ENCODE peak calls at places on chromosomes 13 and 19, in nine cellular contexts. One of them, this sample, is unnamed.

GRCh38 chr13:32010137-32010536 is 21.4 kb upstream of the FRY start:
- DNase-seq in breast epithelium: no peak
- DNase-seq in iPS DF 6.9: no peak
- DNase-seq in foreskin keratinocyte: no peak
- DNase-seq in A549: no peak
- DNase-seq in CD8-positive, alpha-beta T cell: no peak
- DNase-seq in neural progenitor cell: no peak
- DNase-seq in GM23248: peak; percentile 37
- DNase-seq in esophagus muscularis mucosa: no peak
- DNase-seq in this sample: no peak

GRCh38 chr13:112814905-112815585 is 125.2 kb downstream of the ATP11A start:
- DNase-seq in GM23248: peak; percentile 85
- DNase-seq in breast epithelium: no peak
- DNase-seq in CD8-positive, alpha-beta T cell: no peak
- DNase-seq in iPS DF 6.9: no peak
- DNase-seq in foreskin keratinocyte: no peak
- DNase-seq in neural progenitor cell: no peak
- DNase-seq in A549: no peak
- DNase-seq in esophagus muscularis mucosa: no peak
- DNase-seq in this sample: peak; percentile 13

GRCh38 chr19:16589917-16590316 is 17.7 kb upstream of the SLC35E1 start:
- DNase-seq in A549: no peak
- DNase-seq in CD8-positive, alpha-beta T cell: no peak
- DNase-seq in breast epithelium: no peak
- DNase-seq in neural progenitor cell: no peak
- DNase-seq in esophagus muscularis mucosa: no peak
- DNase-seq in iPS DF 6.9: no peak
- DNase-seq in foreskin keratinocyte: no peak
- DNase-seq in GM23248: no peak
- DNase-seq in this sample: no peak

GRCh38 chr13:113029487-113030258 is 60.7 kb downstream of the MCF2L start:
- DNase-seq in neural progenitor cell: peak; percentile 70
- DNase-seq in breast epithelium: no peak
- DNase-seq in iPS DF 6.9: no peak
- DNase-seq in foreskin keratinocyte: no peak
- DNase-seq in esophagus muscularis mucosa: no peak
- DNase-seq in CD8-positive, alpha-beta T cell: peak; percentile 40
- DNase-seq in GM23248: peak; percentile 19
- DNase-seq in A549: peak; percentile 8
- DNase-seq in this sample: peak; percentile 18

GRCh38 chr13:52383362-52383761 is 22.6 kb downstream of the THSD1 start:
- DNase-seq in CD8-positive, alpha-beta T cell: no peak
- DNase-seq in A549: no peak
- DNase-seq in GM23248: no peak
- DNase-seq in breast epithelium: no peak
- DNase-seq in iPS DF 6.9: no peak
- DNase-seq in neural progenitor cell: no peak
- DNase-seq in foreskin keratinocyte: no peak
- DNase-seq in esophagus muscularis mucosa: no peak
- DNase-seq in this sample: no peak

GRCh38 chr13:113551081-113552000 is 33.2 kb upstream of the TFDP1 start:
- DNase-seq in A549: no peak
- DNase-seq in esophagus muscularis mucosa: peak; percentile 31
- DNase-seq in iPS DF 6.9: no peak
- DNase-seq in CD8-positive, alpha-beta T cell: no peak
- DNase-seq in neural progenitor cell: no peak
- DNase-seq in foreskin keratinocyte: no peak
- DNase-seq in breast epithelium: peak; percentile 30
- DNase-seq in GM23248: no peak
- DNase-seq in this sample: no peak

GRCh38 chr13:73060251-73061160 is 1.7 kb downstream of the KLF5 start:
- DNase-seq in GM23248: peak; percentile 90
- DNase-seq in foreskin keratinocyte: peak; percentile 73
- DNase-seq in breast epithelium: no peak
- DNase-seq in iPS DF 6.9: no peak
- DNase-seq in neural progenitor cell: peak; percentile 37
- DNase-seq in CD8-positive, alpha-beta T cell: no peak
- DNase-seq in A549: no peak
- DNase-seq in esophagus muscularis mucosa: no peak
- DNase-seq in this sample: no peak

GRCh38 chr19:29268103-29268502 is 55.2 kb upstream of the UQCRFS1 start:
- DNase-seq in iPS DF 6.9: no peak
- DNase-seq in breast epithelium: no peak
- DNase-seq in foreskin keratinocyte: no peak
- DNase-seq in A549: no peak
- DNase-seq in neural progenitor cell: no peak
- DNase-seq in GM23248: no peak
- DNase-seq in CD8-positive, alpha-beta T cell: no peak
- DNase-seq in esophagus muscularis mucosa: no peak
- DNase-seq in this sample: no peak

GRCh38 chr13:43946281-43946680 is 66.6 kb downstream of the LACC1 start:
- DNase-seq in A549: no peak
- DNase-seq in foreskin keratinocyte: no peak
- DNase-seq in esophagus muscularis mucosa: no peak
- DNase-seq in GM23248: no peak
- DNase-seq in neural progenitor cell: no peak
- DNase-seq in iPS DF 6.9: no peak
- DNase-seq in CD8-positive, alpha-beta T cell: no peak
- DNase-seq in breast epithelium: no peak
- DNase-seq in this sample: no peak

GRCh38 chr19:11028146-11028545 is 61.1 kb upstream of the LDLR start:
- DNase-seq in breast epithelium: no peak
- DNase-seq in neural progenitor cell: no peak
- DNase-seq in iPS DF 6.9: no peak
- DNase-seq in foreskin keratinocyte: no peak
- DNase-seq in A549: no peak
- DNase-seq in CD8-positive, alpha-beta T cell: no peak
- DNase-seq in esophagus muscularis mucosa: no peak
- DNase-seq in GM23248: no peak
- DNase-seq in this sample: no peak

GRCh38 chr13:111279253-111279652 is 41.2 kb upstream of the TEX29 start:
- DNase-seq in CD8-positive, alpha-beta T cell: no peak
- DNase-seq in A549: no peak
- DNase-seq in esophagus muscularis mucosa: peak; percentile 64
- DNase-seq in breast epithelium: no peak
- DNase-seq in foreskin keratinocyte: no peak
- DNase-seq in neural progenitor cell: no peak
- DNase-seq in iPS DF 6.9: no peak
- DNase-seq in GM23248: no peak
- DNase-seq in this sample: no peak

GRCh38 chr19:52216401-52216800 is 26.5 kb downstream of the PPP2R1A start:
- DNase-seq in CD8-positive, alpha-beta T cell: no peak
- DNase-seq in breast epithelium: no peak
- DNase-seq in A549: no peak
- DNase-seq in GM23248: no peak
- DNase-seq in foreskin keratinocyte: no peak
- DNase-seq in iPS DF 6.9: no peak
- DNase-seq in esophagus muscularis mucosa: no peak
- DNase-seq in neural progenitor cell: no peak
- DNase-seq in this sample: no peak

GRCh38 chr13:62432906-62433305 is 1017.3 kb upstream of the PCDH20 start:
- DNase-seq in CD8-positive, alpha-beta T cell: no peak
- DNase-seq in esophagus muscularis mucosa: no peak
- DNase-seq in GM23248: no peak
- DNase-seq in breast epithelium: no peak
- DNase-seq in iPS DF 6.9: no peak
- DNase-seq in foreskin keratinocyte: no peak
- DNase-seq in A549: no peak
- DNase-seq in neural progenitor cell: no peak
- DNase-seq in this sample: no peak

GRCh38 chr19:9823816-9824215 is 3.9 kb upstream of the UBL5 start:
- DNase-seq in CD8-positive, alpha-beta T cell: no peak
- DNase-seq in breast epithelium: no peak
- DNase-seq in A549: no peak
- DNase-seq in esophagus muscularis mucosa: no peak
- DNase-seq in neural progenitor cell: no peak
- DNase-seq in foreskin keratinocyte: no peak
- DNase-seq in GM23248: no peak
- DNase-seq in iPS DF 6.9: no peak
- DNase-seq in this sample: no peak
- H3K4me1 ChIP-seq in CD8-positive, alpha-beta T cell: peaks cover 22% of the 10 kb centered on the region
- H3K4me1 ChIP-seq in breast epithelium: no peaks in the 10 kb centered on the region
- H3K4me1 ChIP-seq in A549: peaks cover 10% of the 10 kb centered on the region
- H3K4me1 ChIP-seq in esophagus muscularis mucosa: peaks cover 31% of the 10 kb centered on the region
- H3K4me1 ChIP-seq in neural progenitor cell: peaks cover 8% of the 10 kb centered on the region
- H3K4me1 ChIP-seq in foreskin keratinocyte: no peaks in the 10 kb centered on the region
- H3K4me1 ChIP-seq in GM23248: peaks cover 2% of the 10 kb centered on the region
- H3K4me1 ChIP-seq in iPS DF 6.9: peaks cover 2% of the 10 kb centered on the region
- H3K4me1 ChIP-seq in this sample: no peaks in the 10 kb centered on the region

GRCh38 chr19:18349524-18350128 is 9.2 kb downstream of the PGPEP1 start:
- DNase-seq in iPS DF 6.9: no peak
- DNase-seq in esophagus muscularis mucosa: no peak
- DNase-seq in CD8-positive, alpha-beta T cell: no peak
- DNase-seq in foreskin keratinocyte: no peak
- DNase-seq in GM23248: peak; percentile 82
- DNase-seq in A549: peak; percentile 61
- DNase-seq in neural progenitor cell: peak; percentile 49
- DNase-seq in breast epithelium: peak; percentile 61
- DNase-seq in this sample: peak; percentile 76

GRCh38 chr19:18357041-18357440 is 16.6 kb downstream of the PGPEP1 start:
- DNase-seq in A549: no peak
- DNase-seq in esophagus muscularis mucosa: no peak
- DNase-seq in iPS DF 6.9: no peak
- DNase-seq in GM23248: no peak
- DNase-seq in neural progenitor cell: no peak
- DNase-seq in foreskin keratinocyte: no peak
- DNase-seq in breast epithelium: no peak
- DNase-seq in CD8-positive, alpha-beta T cell: no peak
- DNase-seq in this sample: no peak

GRCh38 chr19:18350490-18350889 is 10.1 kb downstream of the PGPEP1 start:
- DNase-seq in esophagus muscularis mucosa: no peak
- DNase-seq in iPS DF 6.9: no peak
- DNase-seq in CD8-positive, alpha-beta T cell: no peak
- DNase-seq in neural progenitor cell: no peak
- DNase-seq in foreskin keratinocyte: no peak
- DNase-seq in breast epithelium: no peak
- DNase-seq in A549: no peak
- DNase-seq in GM23248: no peak
- DNase-seq in this sample: no peak

GRCh38 chr19:18351544-18351943 is 11.1 kb downstream of the PGPEP1 start:
- DNase-seq in esophagus muscularis mucosa: no peak
- DNase-seq in CD8-positive, alpha-beta T cell: no peak
- DNase-seq in neural progenitor cell: no peak
- DNase-seq in iPS DF 6.9: no peak
- DNase-seq in A549: no peak
- DNase-seq in foreskin keratinocyte: no peak
- DNase-seq in GM23248: no peak
- DNase-seq in breast epithelium: no peak
- DNase-seq in this sample: no peak

DNA sequence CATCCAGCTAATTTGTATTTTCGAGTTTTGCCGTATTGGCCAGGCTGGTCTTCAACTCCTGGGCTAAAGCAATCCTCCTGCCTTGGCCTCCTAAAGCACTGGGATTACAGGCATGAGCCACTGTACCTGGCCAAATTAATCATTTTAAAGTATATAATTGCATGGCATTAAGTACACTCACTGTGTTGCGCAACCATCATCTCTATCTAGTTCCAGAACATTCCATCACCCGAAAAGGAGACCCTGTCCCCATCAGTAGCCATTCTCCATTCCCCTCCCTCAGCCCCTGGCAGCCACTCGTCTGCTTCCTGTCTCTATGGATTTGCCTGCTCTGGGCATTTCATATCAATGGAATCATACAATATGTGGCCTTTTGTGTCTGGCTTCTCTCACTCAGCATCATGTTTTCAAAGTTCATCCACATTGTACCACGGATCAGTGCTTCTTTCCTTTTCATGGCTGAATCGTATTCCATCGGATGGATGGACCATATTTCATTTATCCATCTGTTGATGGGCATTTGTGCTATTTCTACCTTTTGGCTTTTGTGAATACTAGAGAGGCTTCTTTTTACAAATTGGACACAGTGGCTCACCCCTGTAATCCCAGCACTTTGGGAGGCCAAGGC is 13.1 kb downstream of the PGPEP1 start:
- DNase-seq in esophagus muscularis mucosa: no peak
- DNase-seq in foreskin keratinocyte: no peak
- DNase-seq in breast epithelium: no peak
- DNase-seq in GM23248: no peak
- DNase-seq in A549: no peak
- DNase-seq in iPS DF 6.9: no peak
- DNase-seq in CD8-positive, alpha-beta T cell: no peak
- DNase-seq in neural progenitor cell: no peak
- DNase-seq in this sample: no peak
- H3K4me1 ChIP-seq in esophagus muscularis mucosa: no peaks in the 10 kb centered on the region
- H3K4me1 ChIP-seq in foreskin keratinocyte: no peaks in the 10 kb centered on the region
- H3K4me1 ChIP-seq in breast epithelium: no peaks in the 10 kb centered on the region
- H3K4me1 ChIP-seq in GM23248: peaks cover 3% of the 10 kb centered on the region
- H3K4me1 ChIP-seq in A549: peaks cover 7% of the 10 kb centered on the region
- H3K4me1 ChIP-seq in iPS DF 6.9: no peaks in the 10 kb centered on the region
- H3K4me1 ChIP-seq in CD8-positive, alpha-beta T cell: no peaks in the 10 kb centered on the region
- H3K4me1 ChIP-seq in neural progenitor cell: no peaks in the 10 kb centered on the region
- H3K4me1 ChIP-seq in this sample: no peaks in the 10 kb centered on the region

GRCh38 chr19:55383789-55384575 is at the start of gene TMEM238:
- DNase-seq in foreskin keratinocyte: no peak
- DNase-seq in A549: peak; percentile 82
- DNase-seq in breast epithelium: no peak
- DNase-seq in iPS DF 6.9: no peak
- DNase-seq in CD8-positive, alpha-beta T cell: no peak
- DNase-seq in neural progenitor cell: peak; percentile 88
- DNase-seq in GM23248: peak; percentile 86
- DNase-seq in esophagus muscularis mucosa: no peak
- DNase-seq in this sample: peak; percentile 75
- H3K4me1 ChIP-seq in foreskin keratinocyte: no peaks in the 10 kb centered on the region
- H3K4me1 ChIP-seq in A549: peaks cover 40% of the 10 kb centered on the region
- H3K4me1 ChIP-seq in breast epithelium: peaks cover 18% of the 10 kb centered on the region
- H3K4me1 ChIP-seq in iPS DF 6.9: peaks cover 3% of the 10 kb centered on the region
- H3K4me1 ChIP-seq in CD8-positive, alpha-beta T cell: peaks cover 44% of the 10 kb centered on the region
- H3K4me1 ChIP-seq in neural progenitor cell: peaks cover 35% of the 10 kb centered on the region
- H3K4me1 ChIP-seq in GM23248: peaks cover 32% of the 10 kb centered on the region
- H3K4me1 ChIP-seq in esophagus muscularis mucosa: peaks cover 45% of the 10 kb centered on the region
- H3K4me1 ChIP-seq in this sample: peaks cover 20% of the 10 kb centered on the region

DNA sequence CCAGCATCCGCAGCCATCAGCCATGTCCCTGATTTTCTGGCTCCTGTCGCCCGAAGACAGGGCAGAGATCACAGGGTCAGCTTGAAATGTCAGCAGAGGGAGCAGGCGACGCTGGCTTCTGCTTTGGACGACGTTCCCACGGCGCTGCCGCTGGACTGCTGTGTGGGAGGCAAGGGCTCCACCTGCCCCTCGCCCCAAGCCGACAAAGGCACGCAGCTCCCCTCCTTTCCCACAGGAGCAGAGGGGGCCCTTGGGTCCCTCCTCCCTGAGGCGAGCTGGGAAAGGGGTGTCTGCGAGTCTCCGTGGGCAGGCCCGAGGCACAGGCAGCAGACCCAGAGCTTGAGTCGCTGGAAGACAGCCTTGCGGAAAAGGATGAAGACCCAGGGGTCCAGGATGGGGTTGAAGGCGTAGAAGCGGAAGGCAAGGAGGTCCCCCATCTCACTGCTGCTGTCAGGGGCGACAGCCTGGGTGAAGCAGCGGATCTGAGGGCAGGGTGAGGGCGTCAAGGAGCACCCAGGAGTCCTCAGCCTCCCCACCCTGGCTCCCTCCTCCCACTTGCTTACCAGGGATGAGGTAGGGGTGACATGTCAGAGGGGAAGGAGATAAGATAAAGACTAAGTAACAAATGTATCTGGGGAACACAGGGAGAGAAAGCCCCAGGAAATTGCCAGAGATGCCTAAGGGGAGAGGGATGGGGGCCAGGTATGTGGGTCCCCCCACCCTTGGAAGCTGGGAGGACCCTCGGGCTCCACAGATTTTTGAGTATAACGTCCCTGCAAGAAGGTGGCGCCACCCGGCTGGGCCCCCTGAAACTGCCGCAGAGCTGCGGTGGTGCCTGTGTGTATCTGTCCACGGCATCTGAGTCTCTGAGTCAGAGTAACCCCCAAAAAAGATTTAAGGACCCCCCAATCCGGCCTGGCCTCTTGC is 3.4 kb downstream of the PTGIR start:
- DNase-seq in GM23248: no peak
- DNase-seq in iPS DF 6.9: no peak
- DNase-seq in foreskin keratinocyte: no peak
- DNase-seq in esophagus muscularis mucosa: no peak
- DNase-seq in A549: no peak
- DNase-seq in breast epithelium: no peak
- DNase-seq in CD8-positive, alpha-beta T cell: no peak
- DNase-seq in neural progenitor cell: peak; percentile 43
- DNase-seq in this sample: no peak
- H3K4me1 ChIP-seq in GM23248: peaks cover 47% of the 10 kb centered on the region
- H3K4me1 ChIP-seq in iPS DF 6.9: no peaks in the 10 kb centered on the region
- H3K4me1 ChIP-seq in foreskin keratinocyte: no peaks in the 10 kb centered on the region
- H3K4me1 ChIP-seq in esophagus muscularis mucosa: peaks cover 97% of the 10 kb centered on the region
- H3K4me1 ChIP-seq in A549: peaks cover 19% of the 10 kb centered on the region
- H3K4me1 ChIP-seq in breast epithelium: peaks cover 14% of the 10 kb centered on the region
- H3K4me1 ChIP-seq in CD8-positive, alpha-beta T cell: peaks cover 73% of the 10 kb centered on the region
- H3K4me1 ChIP-seq in neural progenitor cell: peaks cover 12% of the 10 kb centered on the region
- H3K4me1 ChIP-seq in this sample: peaks cover 16% of the 10 kb centered on the region